ENCODE peak calls at places on chromosome 1, in six cellular contexts. Y is mesenchymal stem cell; F is endodermal cell; G is neural progenitor cell; K is CD4-positive, CD25-positive, alpha-beta regulatory T cell; A is HCT116. B is an unnamed sample. For H3K4me1 and H3K9me3, the result is how much of the 10 kb centered on the place peaks cover.

GRCh38 chr1:241235236-241235897 is 121.6 kb downstream of the RGS7 start:
- DNase-seq in F (no peak), G (peak), A (no peak), K (no peak), Y (no peak), B (no peak)

GRCh38 chr1:6080469-6080868 is 34.8 kb downstream of the KCNAB2 start:
- DNase-seq in F (peak), G (no peak), A (no peak), K (no peak), Y (no peak), B (no peak)

GRCh38 chr1:30319765-30320580 is 403.4 kb downstream of the MATN1 start:
- DNase-seq in F (peak), G (no peak), Y (no peak), A (no peak), K (no peak), B (no peak)

GRCh38 chr1:34346128-34346527 is 169.4 kb downstream of the C1orf94 start:
- DNase-seq in Y (no peak), G (no peak), K (no peak), A (no peak), F (no peak), B (no peak)

GRCh38 chr1:201260236-201260591 is 23.1 kb upstream of the PKP1 start:
- DNase-seq in Y (no peak), A (no peak), F (no peak), K (no peak), G (no peak), B (no peak)

GRCh38 chr1:203765029-203765837 is at the start of gene LAX1:
- DNase-seq in F (no peak), A (no peak), G (no peak), Y (no peak), K (peak), B (peak)

GRCh38 chr1:2508180-2508579 is 18.2 kb downstream of the PANK4 start:
- DNase-seq in G (no peak), F (no peak), Y (no peak), K (no peak), A (no peak), B (no peak)

GRCh38 chr1:113508364-113509164 is 118.2 kb downstream of the MAGI3 start:
- DNase-seq in F (no peak), Y (no peak), G (no peak), K (no peak), A (no peak), B (no peak)

GRCh38 chr1:54342306-54342705 is 63.9 kb downstream of the SSBP3 start:
- DNase-seq in F (peak), A (no peak), K (no peak), G (no peak), Y (no peak), B (no peak)

GRCh38 chr1:1171551-1172340 is 1.9 kb upstream of the TTLL10 start:
- DNase-seq in A (no peak), G (peak), K (no peak), Y (no peak), F (peak), B (peak)

GRCh38 chr1:12383786-12384185 is 154.0 kb downstream of the VPS13D start:
- DNase-seq in A (no peak), Y (no peak), F (no peak), G (no peak), K (no peak), B (no peak)

GRCh38 chr1:54599211-54599823 is 24.0 kb downstream of the FAM151A start:
- DNase-seq in K (no peak), Y (no peak), G (no peak), F (no peak), A (no peak), B (no peak)

GRCh38 chr1:17304155-17304826 is 3.7 kb upstream of the PADI4 start:
- DNase-seq in F (peak), A (no peak), K (no peak), G (no peak), Y (peak), B (no peak)

GRCh38 chr1:102891868-102892625 is 216.3 kb downstream of the COL11A1 start:
- DNase-seq in A (no peak), G (no peak), K (no peak), Y (peak), F (no peak), B (no peak)

GRCh38 chr1:243883551-243883950 is 33.5 kb upstream of the AKT3 start:
- DNase-seq in Y (no peak), K (no peak), F (no peak), G (no peak), A (no peak), B (no peak)

GRCh38 chr1:64505944-64506658 is 36.2 kb downstream of the CACHD1 start:
- DNase-seq in K (no peak), Y (no peak), F (no peak), G (no peak), A (no peak), B (no peak)

GRCh38 chr1:25773441-25774125 is 26.4 kb upstream of the SELENON start:
- DNase-seq in Y (peak), F (no peak), A (no peak), G (no peak), K (no peak), B (no peak)

GRCh38 chr1:6585081-6585722 is 5.4 kb downstream of the ZBTB48 start:
- DNase-seq in K (no peak), F (no peak), A (no peak), G (no peak), Y (no peak), B (no peak)

GRCh38 chr1:100861379-100861778 is 33.3 kb downstream of the EXTL2 start:
- DNase-seq in F (no peak), G (no peak), Y (no peak), K (no peak), A (no peak), B (no peak)

GRCh38 chr1:41874903-41875411 is 43.8 kb downstream of the HIVEP3 start:
- DNase-seq in Y (no peak), G (peak), F (peak), A (no peak), K (no peak), B (no peak)

GRCh38 chr1:65791860-65792670 is 630 bp upstream of the PDE4B start:
- DNase-seq in F (peak), Y (peak), G (peak), A (no peak), K (no peak), B (no peak)

GRCh38 chr1:14956579-14957195 is 196.9 kb upstream of the TMEM51 start:
- DNase-seq in Y (no peak), G (no peak), A (no peak), K (no peak), F (no peak), B (no peak)

GRCh38 chr1:228016653-228017355 is 10.0 kb downstream of the WNT3A start:
- DNase-seq in A (no peak), F (peak), G (no peak), Y (no peak), K (no peak), B (no peak)

GRCh38 chr1:223659711-223660110 is 5.8 kb downstream of the CAPN8 start:
- DNase-seq in Y (no peak), F (no peak), K (no peak), G (no peak), A (no peak), B (no peak)

GRCh38 chr1:33488624-33489023 is 16.2 kb downstream of the ZSCAN20 start:
- DNase-seq in A (no peak), K (no peak), Y (no peak), F (no peak), G (no peak), B (no peak)

GRCh38 chr1:53984701-53985100 is 33.3 kb downstream of the LDLRAD1 start:
- DNase-seq in G (no peak), Y (no peak), K (no peak), F (no peak), A (no peak), B (no peak)

GRCh38 chr1:67635055-67635809 is 49.8 kb upstream of the GADD45A start:
- DNase-seq in Y (no peak), K (no peak), A (no peak), G (no peak), F (no peak), B (no peak)

GRCh38 chr1:47188901-47189785 is 693 bp downstream of the PDZK1IP1 start:
- DNase-seq in F (no peak), G (no peak), Y (no peak), K (no peak), A (no peak), B (peak)

GRCh38 chr1:181134543-181135461 is 46.3 kb downstream of the IER5 start:
- DNase-seq in G (no peak), F (no peak), K (no peak), Y (peak), A (no peak), B (no peak)

GRCh38 chr1:246617768-246618167 is 51.5 kb downstream of the CNST start:
- DNase-seq in G (no peak), F (no peak), A (no peak), Y (no peak), K (no peak), B (no peak)

GRCh38 chr1:180632326-180633088 is 685 bp downstream of the XPR1 start:
- DNase-seq in K (no peak), F (peak), A (no peak), G (peak), Y (no peak), B (peak)

GRCh38 chr1:39567302-39567701 is 9.3 kb downstream of the PABPC4 start:
- DNase-seq in G (no peak), Y (no peak), K (no peak), A (no peak), F (no peak), B (no peak)

GRCh38 chr1:45994423-45994822 is 138.0 kb downstream of the PIK3R3 start:
- DNase-seq in G (no peak), F (peak), K (no peak), Y (no peak), A (no peak), B (no peak)

GRCh38 chr1:54792686-54793282 is 8.3 kb downstream of the TTC22 start:
- DNase-seq in A (no peak), G (no peak), F (no peak), K (no peak), Y (no peak), B (no peak)

GRCh38 chr1:154213274-154213673 is 7.1 kb upstream of the CFAP141 start:
- DNase-seq in A (no peak), G (no peak), Y (peak), F (no peak), K (no peak), B (no peak)

GRCh38 chr1:89699451-89699986 is 66.6 kb downstream of the LRRC8C start:
- DNase-seq in G (no peak), Y (no peak), A (no peak), F (no peak), K (no peak), B (no peak)

DNA sequence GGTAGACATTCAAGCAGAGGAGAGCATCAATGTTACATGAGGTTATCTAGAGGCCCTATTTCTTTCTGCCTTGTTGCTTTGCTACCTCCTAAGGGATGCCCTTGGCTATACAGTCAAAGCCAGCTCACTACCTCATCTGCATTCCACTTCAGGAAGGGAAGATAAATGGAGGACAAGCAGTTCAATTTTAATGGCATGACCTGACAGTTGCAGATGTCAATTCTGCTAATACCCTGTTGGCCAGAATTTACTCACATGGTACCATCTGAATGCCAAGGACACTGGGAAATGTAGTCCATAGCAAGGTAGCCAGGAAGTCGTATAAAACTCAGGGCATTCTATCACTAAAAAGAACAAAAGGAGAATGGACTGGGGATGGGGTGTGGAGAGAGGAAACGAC is 31.5 kb downstream of the PALMD start:
- DNase-seq in Y (no peak), G (no peak), K (no peak), F (no peak), A (no peak), B (no peak)
- H3K4me1 ChIP-seq in Y (under half), G (under half), K (under half), F (under half), A (under half), B (under half)

DNA sequence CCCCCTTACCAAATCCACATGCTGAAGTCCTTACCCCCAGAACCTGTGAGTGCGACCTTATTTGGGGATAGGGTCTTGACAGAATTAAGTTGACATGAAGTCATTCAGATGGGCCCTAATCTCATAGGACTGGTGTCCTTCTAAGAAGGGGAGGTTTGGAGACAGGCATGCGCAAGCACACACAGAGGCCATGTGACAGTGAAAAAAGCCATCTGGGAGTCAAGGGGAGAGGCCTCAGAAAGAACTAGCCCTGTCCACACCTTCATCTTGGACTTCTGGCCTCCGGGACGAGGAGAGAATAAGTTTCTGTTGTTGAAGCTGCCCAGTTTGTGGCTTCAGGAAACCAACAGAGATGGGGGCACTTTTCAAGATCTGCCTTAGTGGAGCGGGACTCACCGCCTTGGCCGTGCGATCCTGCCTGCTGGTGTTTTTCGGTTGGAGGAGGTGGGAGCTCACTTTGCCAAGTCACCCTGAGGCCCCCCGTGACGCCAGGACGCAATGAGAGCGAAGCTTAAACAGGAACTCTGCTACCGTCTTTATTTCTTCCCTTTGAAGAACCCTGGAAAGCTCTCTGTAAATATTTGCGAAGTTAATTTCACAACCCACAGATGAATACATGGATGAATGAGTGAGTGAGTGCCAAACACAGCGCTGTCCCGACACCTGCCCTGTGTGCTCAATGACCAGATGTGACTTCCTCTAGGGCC is 42.5 kb upstream of the C1orf174 start:
- DNase-seq in G (no peak), A (no peak), Y (no peak), F (no peak), K (no peak), B (no peak)
- H3K9me3 ChIP-seq in G (under half), A (under half), Y (under half), F (under half), K (under half), B (under half)

DNA sequence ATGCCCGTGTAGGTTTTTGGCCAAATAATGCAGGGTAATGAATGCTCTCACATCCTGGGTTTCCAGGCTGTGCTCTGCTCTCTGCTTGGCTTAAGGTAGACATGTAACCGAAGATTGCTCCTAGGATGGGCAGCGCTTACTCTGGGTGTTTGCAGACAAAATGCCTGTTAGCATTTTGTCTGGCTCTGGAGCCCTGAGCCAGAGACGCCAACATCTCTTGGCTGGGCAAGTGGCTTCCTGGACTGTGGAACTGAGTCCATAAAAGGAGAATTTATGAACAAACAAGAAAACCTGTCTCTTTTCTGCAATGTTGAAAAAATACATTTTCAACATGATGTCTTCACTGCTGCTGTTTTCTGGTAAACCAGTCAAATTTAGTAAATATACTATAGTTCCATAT is 96.0 kb upstream of the TSPAN2 start:
- DNase-seq in Y (no peak), K (no peak), F (no peak), G (no peak), A (no peak), B (no peak)
- H3K4me3 ChIP-seq in Y (no peak), K (no peak), F (no peak), G (no peak), A (no peak), B (no peak)

GRCh38 chr1:56535362-56535761 is 44.0 kb downstream of the PLPP3 start:
- DNase-seq in K (no peak), Y (no peak), F (peak), G (no peak), A (no peak), B (no peak)
- H3K4me1 ChIP-seq in K (under half), Y (under half), F (under half), G (under half), A (under half), B (under half)

GRCh38 chr1:43986712-43987111 is 4.7 kb upstream of the CCDC24 start:
- DNase-seq in F (no peak), Y (no peak), A (no peak), G (no peak), K (no peak), B (no peak)
- H3K9me3 ChIP-seq in F (under half), Y (under half), A (under half), G (under half), K (under half), B (under half)